ENCODE peak calls at places on chromosomes 3 and 15, in eight cellular contexts. Y, I, D, F, C, T, Z and G are unnamed samples.

GRCh38 chr15:81752974-81753373 is 292.8 kb downstream of the MEX3B start:
- DNase-seq in Y (no peak), I (no peak), D (no peak), F (no peak), C (no peak), T (no peak), Z (no peak), G (no peak)

GRCh38 chr15:92877000-92877399 is 23.1 kb upstream of the CHD2 start:
- DNase-seq in Y (no peak), I (peak), D (no peak), F (no peak), C (no peak), T (no peak), Z (no peak), G (no peak)

GRCh38 chr15:26298666-26299065 is 435.5 kb upstream of the ATP10A start:
- DNase-seq in Y (no peak), I (no peak), D (no peak), F (no peak), C (no peak), T (no peak), Z (no peak), G (no peak)

GRCh38 chr3:133880287-133880686 is 15.4 kb downstream of the RAB6B start:
- DNase-seq in Y (no peak), I (no peak), D (no peak), F (no peak), C (no peak), T (no peak), Z (no peak), G (no peak)

GRCh38 chr3:16423298-16423697 is 90.2 kb downstream of the RFTN1 start:
- DNase-seq in Y (no peak), I (no peak), D (no peak), F (no peak), C (no peak), T (no peak), Z (no peak), G (no peak)

GRCh38 chr15:45022871-45023658 is at the start of gene SORD:
- DNase-seq in Y (peak), I (peak), D (peak), F (peak), C (peak), T (peak), Z (peak), G (peak)

GRCh38 chr3:161148832-161149475 is 43.8 kb upstream of the B3GALNT1 start:
- DNase-seq in Y (no peak), I (no peak), D (no peak), F (no peak), C (no peak), T (no peak), Z (no peak), G (no peak)

GRCh38 chr3:186825294-186825821 is 17.2 kb upstream of the ADIPOQ start:
- DNase-seq in Y (peak), I (no peak), D (no peak), F (no peak), C (no peak), T (no peak), Z (peak), G (peak)

GRCh38 chr15:35692256-35692867 is 146.4 kb upstream of the DPH6 start:
- DNase-seq in Y (no peak), I (peak), D (no peak), F (no peak), C (no peak), T (no peak), Z (no peak), G (no peak)

GRCh38 chr3:187210555-187211327 is 13.5 kb downstream of the RTP1 start:
- DNase-seq in Y (no peak), I (peak), D (no peak), F (no peak), C (no peak), T (no peak), Z (no peak), G (no peak)

GRCh38 chr3:128879991-128880390 is 571 bp downstream of the ACAD9 start:
- DNase-seq in Y (no peak), I (no peak), D (no peak), F (no peak), C (peak), T (no peak), Z (no peak), G (peak)

GRCh38 chr3:97942801-97943546 is 29.3 kb downstream of the RIOX2 start:
- DNase-seq in Y (no peak), I (no peak), D (no peak), F (peak), C (no peak), T (no peak), Z (no peak), G (no peak)

GRCh38 chr3:196080517-196080841 is 1.4 kb downstream of the TFRC start:
- DNase-seq in Y (no peak), I (no peak), D (no peak), F (no peak), C (no peak), T (no peak), Z (no peak), G (no peak)

GRCh38 chr3:38001456-38002081 is 11.0 kb downstream of the VILL start:
- DNase-seq in Y (peak), I (no peak), D (no peak), F (no peak), C (peak), T (no peak), Z (no peak), G (no peak)

GRCh38 chr3:77053769-77054168 is 13.9 kb downstream of the ROBO2 start:
- DNase-seq in Y (no peak), I (no peak), D (no peak), F (no peak), C (no peak), T (no peak), Z (no peak), G (no peak)

GRCh38 chr3:13040381-13041074 is 32.7 kb downstream of the IQSEC1 start:
- DNase-seq in Y (no peak), I (no peak), D (no peak), F (no peak), C (no peak), T (no peak), Z (no peak), G (peak)

GRCh38 chr3:171908731-171909130 is 65.6 kb downstream of the TMEM212 start:
- DNase-seq in Y (no peak), I (no peak), D (no peak), F (no peak), C (no peak), T (no peak), Z (no peak), G (no peak)

GRCh38 chr3:197001972-197002700 is 27.5 kb downstream of the MELTF start:
- DNase-seq in Y (peak), I (no peak), D (no peak), F (no peak), C (no peak), T (no peak), Z (peak), G (peak)

GRCh38 chr15:59236394-59236793 is 29.8 kb downstream of the LDHAL6B start:
- DNase-seq in Y (no peak), I (no peak), D (no peak), F (no peak), C (no peak), T (no peak), Z (no peak), G (no peak)

GRCh38 chr15:22956980-22957264 is 23.2 kb downstream of the CYFIP1 start:
- DNase-seq in Y (no peak), I (no peak), D (no peak), F (no peak), C (no peak), T (no peak), Z (no peak), G (no peak)